ENCODE peak calls at places on chromosomes 2 and 18, in four cellular contexts. One of them, this sample, is unnamed.

GRCh38 chr2:67130526-67131309 is 266.4 kb upstream of the ETAA1 start:
- DNase-seq in AG04450: peak
- DNase-seq in PC-3: peak
- DNase-seq in heart right ventricle: no peak
- DNase-seq in this sample: no peak

GRCh38 chr2:219453691-219454131 is 19.1 kb downstream of the SPEG start:
- DNase-seq in AG04450: peak
- DNase-seq in PC-3: peak
- DNase-seq in heart right ventricle: peak
- DNase-seq in this sample: no peak

GRCh38 chr2:3099145-3099859 is 278.3 kb downstream of the EIPR1 start:
- DNase-seq in PC-3: no peak
- DNase-seq in AG04450: no peak
- DNase-seq in heart right ventricle: no peak
- DNase-seq in this sample: no peak

GRCh38 chr2:72883356-72883962 is 3.7 kb upstream of the SPR start:
- DNase-seq in AG04450: no peak
- DNase-seq in heart right ventricle: peak
- DNase-seq in PC-3: peak
- DNase-seq in this sample: no peak

GRCh38 chr2:46485002-46485401 is 5.6 kb downstream of the TMEM247 start:
- DNase-seq in PC-3: no peak
- DNase-seq in AG04450: no peak
- DNase-seq in heart right ventricle: no peak
- DNase-seq in this sample: no peak

GRCh38 chr2:67561411-67561965 is 164.4 kb downstream of the ETAA1 start:
- DNase-seq in heart right ventricle: peak
- DNase-seq in AG04450: no peak
- DNase-seq in PC-3: peak
- DNase-seq in this sample: no peak

GRCh38 chr2:128277961-128278681 is 40.5 kb downstream of the HS6ST1 start:
- DNase-seq in heart right ventricle: no peak
- DNase-seq in PC-3: no peak
- DNase-seq in AG04450: no peak
- DNase-seq in this sample: no peak

GRCh38 chr2:88170472-88170892 is 336 bp downstream of the THNSL2 start:
- DNase-seq in AG04450: no peak
- DNase-seq in heart right ventricle: peak
- DNase-seq in PC-3: no peak
- DNase-seq in this sample: no peak

GRCh38 chr2:179569834-179570233 is 291.6 kb downstream of the ZNF385B start:
- DNase-seq in AG04450: peak
- DNase-seq in PC-3: peak
- DNase-seq in heart right ventricle: no peak
- DNase-seq in this sample: no peak

GRCh38 chr18:23424616-23425015 is 28.5 kb upstream of the RIOK3 start:
- DNase-seq in heart right ventricle: no peak
- DNase-seq in PC-3: no peak
- DNase-seq in AG04450: no peak
- DNase-seq in this sample: no peak

GRCh38 chr2:48433682-48434081 is 96.3 kb upstream of the STON1 start:
- DNase-seq in heart right ventricle: no peak
- DNase-seq in AG04450: no peak
- DNase-seq in PC-3: no peak
- DNase-seq in this sample: peak

GRCh38 chr2:241869087-241869961 is at the start of gene RTP5:
- DNase-seq in heart right ventricle: no peak
- DNase-seq in AG04450: no peak
- DNase-seq in PC-3: peak
- DNase-seq in this sample: no peak

GRCh38 chr2:168470880-168471475 is 14.9 kb downstream of the CERS6 start:
- DNase-seq in heart right ventricle: no peak
- DNase-seq in PC-3: no peak
- DNase-seq in AG04450: no peak
- DNase-seq in this sample: no peak
- H3K27ac ChIP-seq in heart right ventricle: no peak
- H3K27ac ChIP-seq in PC-3: no peak
- H3K27ac ChIP-seq in AG04450: no peak
- H3K27ac ChIP-seq in this sample: no peak

GRCh38 chr18:12059334-12060181 is 34.1 kb upstream of the ANKRD62 start:
- DNase-seq in heart right ventricle: no peak
- DNase-seq in AG04450: no peak
- DNase-seq in PC-3: no peak
- DNase-seq in this sample: no peak

GRCh38 chr18:12056884-12057402 is 36.7 kb upstream of the ANKRD62 start:
- DNase-seq in AG04450: no peak
- DNase-seq in heart right ventricle: no peak
- DNase-seq in PC-3: no peak
- DNase-seq in this sample: no peak

GRCh38 chr18:12060182-12060870 is 33.3 kb upstream of the ANKRD62 start:
- DNase-seq in PC-3: peak
- DNase-seq in AG04450: no peak
- DNase-seq in heart right ventricle: no peak
- DNase-seq in this sample: no peak

GRCh38 chr18:12056034-12056883 is 37.4 kb upstream of the ANKRD62 start:
- DNase-seq in PC-3: no peak
- DNase-seq in AG04450: no peak
- DNase-seq in heart right ventricle: no peak
- DNase-seq in this sample: no peak

GRCh38 chr18:12057419-12058039 is 36.1 kb upstream of the ANKRD62 start:
- DNase-seq in AG04450: no peak
- DNase-seq in heart right ventricle: no peak
- DNase-seq in PC-3: no peak
- DNase-seq in this sample: no peak
- TF ChIP-seq CTCF in AG04450: no peak
- TF ChIP-seq CTCF in heart right ventricle: no peak
- TF ChIP-seq CTCF in PC-3: peak
- TF ChIP-seq CTCF in this sample: no peak

DNA sequence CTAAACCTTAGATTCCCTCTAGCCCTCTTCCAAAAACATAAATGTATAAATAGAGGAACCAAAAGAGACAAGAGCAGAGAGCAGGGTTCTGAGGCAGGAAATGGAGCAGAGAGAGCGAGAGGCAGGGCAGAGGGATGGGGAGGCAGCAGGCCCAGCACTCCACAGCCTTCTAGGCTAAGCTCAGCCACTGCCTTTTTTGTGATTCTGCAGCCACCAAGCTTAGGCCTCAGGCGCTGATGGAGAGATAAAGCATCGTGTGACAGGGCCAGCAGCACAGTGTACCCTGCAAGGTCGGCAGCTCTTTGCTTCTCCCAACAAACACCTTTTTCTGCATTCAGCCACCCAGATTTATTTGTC is 14.4 kb upstream of the MAT2A start:
- DNase-seq in PC-3: no peak
- DNase-seq in AG04450: no peak
- DNase-seq in heart right ventricle: no peak
- DNase-seq in this sample: no peak
- H3K27ac ChIP-seq in PC-3: no peak
- H3K27ac ChIP-seq in AG04450: peak
- H3K27ac ChIP-seq in heart right ventricle: peak
- H3K27ac ChIP-seq in this sample: peak

DNA sequence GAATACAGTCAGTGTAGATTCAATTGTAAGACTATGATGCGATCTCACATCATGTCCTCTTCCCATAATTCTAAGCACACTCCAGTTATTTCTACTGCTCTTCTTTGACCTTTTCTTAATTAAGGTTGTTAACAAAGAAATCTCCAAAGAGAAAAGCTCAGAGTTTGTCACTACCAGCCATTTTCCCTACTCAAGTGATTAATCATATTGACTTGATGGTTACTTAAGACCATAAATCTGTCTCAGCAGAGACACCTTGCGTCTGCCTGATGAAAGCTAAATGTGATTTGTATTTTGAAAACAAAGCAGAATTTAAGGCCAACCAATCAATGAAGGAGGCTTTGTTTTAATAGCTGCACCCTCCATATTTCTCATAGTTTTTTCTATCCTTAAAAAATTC is 130.3 kb downstream of the DTNA start:
- DNase-seq in heart right ventricle: no peak
- DNase-seq in AG04450: no peak
- DNase-seq in PC-3: no peak
- DNase-seq in this sample: no peak
- TF ChIP-seq CTCF in heart right ventricle: no peak
- TF ChIP-seq CTCF in AG04450: no peak
- TF ChIP-seq CTCF in PC-3: no peak
- TF ChIP-seq CTCF in this sample: no peak

DNA sequence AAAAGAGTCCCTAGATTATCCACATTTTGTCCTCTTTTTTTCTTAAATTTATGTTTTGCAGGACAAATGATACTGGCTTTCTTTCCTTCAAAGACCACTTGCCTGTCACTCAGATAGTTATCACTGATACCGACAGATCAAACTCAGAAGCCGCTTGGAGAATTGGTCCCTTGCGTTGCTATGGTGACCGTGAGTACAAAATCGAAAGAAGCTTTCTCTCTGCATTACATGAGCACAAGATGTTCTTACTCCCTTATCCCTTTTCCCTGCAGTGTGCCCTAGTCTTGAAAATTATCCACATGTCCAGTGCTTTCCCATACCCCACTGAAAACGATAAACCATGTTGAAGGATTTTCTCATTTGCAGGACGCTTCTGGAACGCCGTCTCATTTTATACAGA is 738.5 kb downstream of the CNTNAP5 start:
- DNase-seq in AG04450: no peak
- DNase-seq in PC-3: no peak
- DNase-seq in heart right ventricle: no peak
- DNase-seq in this sample: peak
- H3K27ac ChIP-seq in AG04450: no peak
- H3K27ac ChIP-seq in PC-3: no peak
- H3K27ac ChIP-seq in heart right ventricle: no peak
- H3K27ac ChIP-seq in this sample: no peak

GRCh38 chr2:234191819-234192407 is 141.4 kb downstream of the SPP2 start:
- DNase-seq in PC-3: peak
- DNase-seq in heart right ventricle: no peak
- DNase-seq in AG04450: no peak
- DNase-seq in this sample: no peak
- TF ChIP-seq CTCF in PC-3: no peak
- TF ChIP-seq CTCF in heart right ventricle: no peak
- TF ChIP-seq CTCF in AG04450: peak
- TF ChIP-seq CTCF in this sample: no peak